ENCODE peak calls at places on chromosome 1, in five cellular contexts. O, Q, H, D and S are unnamed samples.

GRCh38 chr1:202155478-202156021 is 4.9 kb downstream of the PTPN7 start:
- DNase-seq in O (peak), Q (no peak), H (no peak), D (no peak), S (no peak)

GRCh38 chr1:158564608-158565007 is 5.8 kb downstream of the OR6P1 start:
- DNase-seq in O (no peak), Q (peak), H (no peak), D (no peak), S (no peak)

GRCh38 chr1:206834711-206835110 is 30.7 kb upstream of the IL20 start:
- DNase-seq in O (peak), Q (no peak), H (no peak), D (no peak), S (no peak)

GRCh38 chr1:35222322-35223108 is 29.6 kb upstream of the SFPQ start:
- DNase-seq in O (no peak), Q (no peak), H (no peak), D (no peak), S (peak)

GRCh38 chr1:241985787-241986186 is 13.1 kb downstream of the MAP1LC3C start:
- DNase-seq in O (peak), Q (peak), H (peak), D (no peak), S (peak)

GRCh38 chr1:219958875-219959417 is 30.6 kb upstream of the SLC30A10 start:
- DNase-seq in O (no peak), Q (no peak), H (peak), D (no peak), S (no peak)

GRCh38 chr1:247110627-247111258 is 6.6 kb upstream of the ZNF669 start:
- DNase-seq in O (peak), Q (no peak), H (no peak), D (no peak), S (no peak)

GRCh38 chr1:30472009-30472408 is 251.4 kb downstream of the MATN1 start:
- DNase-seq in O (no peak), Q (no peak), H (no peak), D (no peak), S (no peak)

GRCh38 chr1:156213644-156213966 is 798 bp downstream of the PMF1 start:
- DNase-seq in O (no peak), Q (no peak), H (no peak), D (no peak), S (no peak)

GRCh38 chr1:98693385-98693784 is 31.9 kb downstream of the SNX7 start:
- DNase-seq in O (no peak), Q (no peak), H (no peak), D (no peak), S (no peak)

GRCh38 chr1:97489834-97490233 is 431.0 kb downstream of the DPYD start:
- DNase-seq in O (peak), Q (no peak), H (no peak), D (no peak), S (peak)

DNA sequence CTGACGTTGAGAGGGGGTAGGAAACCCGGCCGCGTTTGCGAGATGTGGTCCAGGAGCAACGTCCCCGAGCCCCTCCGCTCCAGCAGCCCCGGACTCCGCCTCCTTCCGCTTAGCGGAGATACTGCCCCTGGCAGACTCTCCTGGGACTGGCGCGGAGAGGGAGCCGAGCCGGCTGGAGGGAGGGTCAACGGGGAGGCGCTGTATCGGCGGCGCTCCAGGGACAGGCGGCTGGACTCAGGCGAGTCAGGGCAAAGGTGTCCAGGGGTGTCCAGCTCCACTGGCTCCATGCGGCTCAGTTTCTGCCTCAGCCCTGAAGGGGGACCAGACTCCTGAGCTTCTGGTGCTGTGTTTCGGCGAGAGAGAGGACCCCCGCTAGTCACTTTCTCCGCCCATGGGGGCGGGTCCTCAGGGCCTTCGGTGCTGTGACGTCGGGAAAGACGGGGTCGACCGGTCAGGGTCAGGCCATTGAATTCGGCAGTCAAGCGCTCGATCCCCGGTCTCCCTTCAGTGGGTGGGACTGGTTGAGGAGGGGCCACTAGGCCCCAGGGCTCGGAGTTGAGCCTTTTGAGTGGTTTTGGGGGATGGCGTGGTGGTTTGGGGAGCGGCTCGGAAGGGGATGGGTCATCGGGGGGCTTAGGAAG is 2.8 kb upstream of the LIX1L start:
- DNase-seq in O (peak), Q (no peak), H (peak), D (peak), S (peak)
- H3K4me3 ChIP-seq in O (peak), Q (peak), H (peak), D (peak), S (peak)

DNA sequence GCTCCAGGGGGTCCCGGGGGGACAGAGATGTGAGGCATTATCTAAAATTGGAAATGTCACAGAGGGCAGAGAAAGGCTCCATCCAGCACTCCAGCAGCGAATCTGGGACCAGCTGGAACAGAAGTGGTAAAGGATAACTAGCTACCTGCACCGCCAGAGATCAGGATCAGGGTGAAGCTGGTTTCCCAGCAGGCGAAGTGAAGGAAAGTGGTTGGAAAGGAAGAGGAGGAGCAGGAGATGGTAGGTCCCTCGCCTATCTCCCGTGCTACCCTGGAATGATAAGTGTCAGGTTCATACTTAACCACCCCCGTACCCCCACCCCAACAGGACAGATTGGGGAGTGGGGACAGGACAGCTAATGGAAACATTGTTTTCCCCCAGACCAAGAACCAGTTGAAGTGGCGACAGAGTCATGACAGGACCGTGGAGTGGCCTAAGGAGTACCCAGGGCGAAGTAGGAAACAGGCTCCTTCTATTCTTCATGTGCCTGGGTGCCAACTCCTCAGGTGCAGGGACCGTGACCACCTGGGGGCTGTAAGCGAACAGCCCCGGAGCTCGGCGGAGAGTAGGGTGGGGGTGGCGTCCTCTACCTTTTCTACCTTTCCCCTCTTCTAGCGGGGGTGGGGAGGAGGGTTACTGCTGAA is 717 bp downstream of the B4GALT3 start:
- DNase-seq in O (no peak), Q (peak), H (no peak), D (peak), S (no peak)
- TF ChIP-seq CTCF in O (no peak), Q (no peak), H (no peak), D (no peak), S (no peak)

DNA sequence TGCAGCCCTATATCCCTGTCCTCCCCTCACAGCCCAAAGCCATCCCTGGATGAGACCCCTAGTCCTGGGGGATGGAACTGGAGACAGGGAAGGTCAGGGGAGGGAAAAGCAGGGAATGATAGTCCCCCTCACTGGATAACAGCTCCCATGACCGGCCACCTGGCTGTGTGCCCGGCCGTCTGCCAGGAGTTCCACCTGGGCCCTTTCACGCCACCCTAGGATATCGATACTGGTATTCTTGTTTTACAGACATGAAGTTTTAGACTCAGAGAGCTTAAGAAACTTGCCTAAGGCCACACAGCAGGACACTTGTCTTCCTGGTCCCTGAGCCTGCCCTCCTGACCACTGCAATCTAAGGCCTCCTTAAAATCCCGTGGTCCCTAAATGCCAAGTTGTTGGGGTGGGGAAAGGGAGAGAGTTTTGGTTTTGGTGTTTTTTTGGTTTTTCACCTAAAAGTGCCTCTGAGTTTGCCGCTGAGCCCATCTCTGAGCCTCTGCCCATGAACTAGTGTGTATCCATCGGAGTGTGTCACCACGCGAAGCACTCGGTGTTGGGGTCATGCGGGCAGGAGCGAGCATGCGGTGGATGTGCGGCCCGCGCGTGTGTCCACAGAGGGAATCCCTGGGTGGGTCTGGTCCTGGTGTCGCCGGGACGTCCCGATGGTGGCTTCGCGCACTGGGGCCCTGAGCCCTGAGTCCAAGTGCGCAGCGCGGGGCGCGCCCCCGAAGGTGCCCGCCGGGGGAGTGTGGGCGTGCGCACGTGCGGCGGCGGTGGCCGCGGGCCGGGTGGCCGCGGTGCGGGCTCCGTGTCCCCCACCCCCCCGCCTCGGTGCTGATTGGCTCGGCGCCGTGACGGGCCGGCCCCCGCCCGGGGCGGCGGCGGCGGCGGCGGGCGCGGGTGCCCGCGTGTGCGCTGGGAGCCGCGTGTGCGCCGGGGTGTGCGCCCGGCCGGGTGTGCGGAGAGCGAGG is at the start of gene EPHA8:
- DNase-seq in O (no peak), Q (no peak), H (no peak), D (no peak), S (no peak)
- H3K4me3 ChIP-seq in O (no peak), Q (no peak), H (peak), D (no peak), S (no peak)

DNA sequence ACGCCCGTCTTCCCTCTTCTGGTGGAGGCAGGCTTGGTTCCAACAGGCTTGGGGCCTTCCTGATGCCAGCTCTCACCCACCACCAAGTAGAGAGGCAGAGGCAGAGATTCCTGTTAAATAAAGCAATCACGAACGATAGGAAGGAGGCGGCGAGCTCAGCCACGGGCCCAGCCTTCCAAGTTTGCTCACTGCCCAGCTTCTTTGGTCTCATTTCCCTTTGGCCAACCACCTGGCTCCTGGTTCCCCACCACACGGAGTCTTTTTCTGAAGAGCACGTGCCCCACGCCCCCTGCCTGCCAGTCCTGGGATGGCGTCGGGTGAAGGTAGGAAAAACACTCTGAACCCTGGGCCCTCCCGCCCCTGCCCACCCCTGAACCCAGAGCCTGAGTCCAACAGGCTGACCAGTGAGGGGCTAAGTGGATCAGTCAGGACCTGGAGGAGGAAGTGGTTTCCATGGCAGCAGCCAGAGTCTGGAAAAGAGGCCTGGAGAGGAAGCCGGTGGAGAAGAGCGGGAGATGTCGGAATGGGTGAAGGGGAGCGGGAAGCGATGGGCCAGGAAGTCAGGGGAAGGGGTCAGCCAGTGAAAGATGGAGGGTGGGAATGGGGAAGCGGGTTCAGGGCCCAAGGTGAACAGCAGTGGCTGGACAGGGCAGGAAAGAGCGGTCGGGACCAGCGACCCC is 158.2 kb upstream of the KLHDC7A start:
- DNase-seq in O (no peak), Q (peak), H (no peak), D (no peak), S (no peak)
- TF ChIP-seq CTCF in O (no peak), Q (peak), H (peak), D (no peak), S (no peak)

GRCh38 chr1:100387209-100387608 is 34.9 kb downstream of the CDC14A start:
- DNase-seq in O (no peak), Q (peak), H (no peak), D (no peak), S (peak)
- H3K4me3 ChIP-seq in O (no peak), Q (no peak), H (no peak), D (no peak), S (no peak)

GRCh38 chr1:195806060-195806459 is 802.2 kb downstream of the KCNT2 start:
- DNase-seq in O (no peak), Q (no peak), H (no peak), D (no peak), S (peak)

GRCh38 chr1:195799016-195799415 is 809.2 kb downstream of the KCNT2 start:
- DNase-seq in O (no peak), Q (no peak), H (no peak), D (no peak), S (no peak)

DNA sequence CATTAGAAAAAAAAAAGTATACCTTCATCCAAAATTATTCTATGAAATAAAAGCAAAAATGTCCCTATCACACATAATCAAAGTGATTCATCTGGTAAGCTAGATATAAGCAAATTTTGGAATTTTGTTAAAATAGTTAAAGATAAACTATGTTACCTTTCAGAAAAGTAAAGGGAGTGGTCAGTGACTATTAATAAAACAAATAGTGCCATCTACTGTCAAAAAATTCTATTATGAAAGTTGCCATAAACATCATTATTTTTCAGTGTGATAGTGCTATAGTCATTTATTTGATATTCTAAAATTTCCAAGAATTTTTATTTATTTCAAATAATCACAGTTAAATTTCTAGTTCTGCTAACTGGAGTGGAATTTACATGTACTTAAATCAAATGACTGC is 803.7 kb downstream of the KCNT2 start:
- DNase-seq in O (no peak), Q (no peak), H (no peak), D (no peak), S (no peak)
- TF ChIP-seq CTCF in O (no peak), Q (peak), H (no peak), D (no peak), S (peak)